ENCODE peak calls at places on chromosomes 12 and 14, in ten cellular contexts. W, T, S, X, P, L, E, V, J and H are unnamed samples.

GRCh38 chr14:99701260-99701659 is 17.2 kb downstream of the CYP46A1 start:
- DNase-seq in W (no peak), T (no peak), S (no peak), X (no peak), P (no peak), L (no peak), E (no peak), V (no peak), J (no peak), H (no peak)

GRCh38 chr12:101749657-101750056 is 10.4 kb upstream of the SYCP3 start:
- DNase-seq in W (no peak), T (no peak), S (no peak), X (no peak), P (no peak), L (no peak), E (no peak), V (no peak), J (no peak), H (no peak)

GRCh38 chr12:27967551-27968054 is 4.9 kb downstream of the PTHLH start:
- DNase-seq in W (no peak), T (no peak), S (no peak), X (no peak), P (no peak), L (no peak), E (peak), V (peak), J (no peak), H (peak)

GRCh38 chr14:72692678-72693077 is 201.2 kb downstream of the DPF3 start:
- DNase-seq in W (no peak), T (no peak), S (no peak), X (no peak), P (no peak), L (no peak), E (no peak), V (no peak), J (peak), H (no peak)

GRCh38 chr12:10354502-10354901 is 35.3 kb downstream of the KLRK1 start:
- DNase-seq in W (no peak), T (no peak), S (no peak), X (no peak), P (no peak), L (no peak), E (no peak), V (peak), J (no peak), H (peak)

GRCh38 chr14:30085943-30086342 is 158.3 kb upstream of the PRKD1 start:
- DNase-seq in W (no peak), T (no peak), S (no peak), X (no peak), P (no peak), L (no peak), E (no peak), V (no peak), J (peak), H (no peak)

GRCh38 chr12:129790331-129790730 is 113.5 kb downstream of the TMEM132D start:
- DNase-seq in W (no peak), T (no peak), S (no peak), X (no peak), P (no peak), L (no peak), E (no peak), V (no peak), J (no peak), H (no peak)

GRCh38 chr14:68951051-68951797 is 27.9 kb downstream of the ACTN1 start:
- DNase-seq in W (no peak), T (no peak), S (no peak), X (no peak), P (no peak), L (no peak), E (no peak), V (peak), J (no peak), H (no peak)

GRCh38 chr14:45199246-45199645 is 53.8 kb downstream of the MIS18BP1 start:
- DNase-seq in W (no peak), T (no peak), S (no peak), X (no peak), P (no peak), L (no peak), E (no peak), V (peak), J (no peak), H (no peak)